ENCODE peak calls at places on chromosomes 4 and X, in four cellular contexts. I is mammary epithelial cell, G is HCT116, J is fibroblast of lung. M is an unnamed sample. For H3K27me3 and H3K4me1, the result is how much of the 10 kb centered on the place peaks cover.

GRCh38 chr4:178599521-178599920 is 1157.3 kb upstream of the AGA start:
- DNase-seq in I (no peak), G (no peak), J (peak), M (no peak)

GRCh38 chr4:68751138-68751537 is 64.7 kb upstream of the UGT2B10 start:
- DNase-seq in I (no peak), G (no peak), J (no peak), M (no peak)

GRCh38 chr4:61385302-61385701 is 185.2 kb downstream of the ADGRL3 start:
- DNase-seq in I (peak), G (no peak), J (no peak), M (no peak)

GRCh38 chrX:71214604-71215334 is 8.3 kb upstream of the GJB1 start:
- DNase-seq in I (no peak), G (no peak), J (no peak), M (no peak)

GRCh38 chrX:154015581-154016264 is 4.0 kb downstream of the IRAK1 start:
- DNase-seq in I (no peak), G (no peak), J (no peak), M (no peak)

GRCh38 chr4:40196260-40196659 is 571 bp upstream of the RHOH start:
- DNase-seq in I (no peak), G (no peak), J (no peak), M (no peak)

GRCh38 chr4:17450431-17450830 is 61.5 kb downstream of the QDPR start:
- DNase-seq in I (no peak), G (no peak), J (no peak), M (no peak)

GRCh38 chrX:70672326-70672725 is 227.7 kb downstream of the DLG3 start:
- DNase-seq in I (no peak), G (no peak), J (no peak), M (no peak)

GRCh38 chrX:37454537-37455285 is 105.5 kb downstream of the PRRG1 start:
- DNase-seq in I (peak), G (peak), J (no peak), M (no peak)

GRCh38 chr4:78781925-78782324 is 5.8 kb downstream of the BMP2K start:
- DNase-seq in I (no peak), G (no peak), J (no peak), M (no peak)

GRCh38 chr4:34953145-34953799 is 1291.0 kb downstream of the ARAP2 start:
- DNase-seq in I (no peak), G (peak), J (no peak), M (no peak)

GRCh38 chr4:80036949-80037348 is 36.1 kb downstream of the ANTXR2 start:
- DNase-seq in I (no peak), G (no peak), J (peak), M (peak)

GRCh38 chr4:150173854-150174398 is 95.7 kb downstream of the DCLK2 start:
- DNase-seq in I (no peak), G (no peak), J (no peak), M (no peak)

GRCh38 chr4:100688368-100688767 is 170.5 kb upstream of the EMCN start:
- DNase-seq in I (no peak), G (no peak), J (no peak), M (peak)

GRCh38 chr4:48012819-48013218 is 3.7 kb downstream of the CNGA1 start:
- DNase-seq in I (no peak), G (no peak), J (no peak), M (no peak)

GRCh38 chr4:172785623-172786022 is 383.0 kb upstream of the GALNT7 start:
- DNase-seq in I (no peak), G (no peak), J (no peak), M (peak)

GRCh38 chr4:125703443-125703842 is 388.7 kb downstream of the FAT4 start:
- DNase-seq in I (peak), G (no peak), J (peak), M (peak)

GRCh38 chr4:71784569-71785197 is 804 bp upstream of the GC start:
- DNase-seq in I (no peak), G (no peak), J (no peak), M (no peak)

GRCh38 chr4:23305026-23305425 is 584.8 kb downstream of the PPARGC1A start:
- DNase-seq in I (no peak), G (no peak), J (peak), M (no peak)

GRCh38 chrX:39519213-39519544 is 578.6 kb downstream of the BCOR start:
- DNase-seq in I (no peak), G (no peak), J (peak), M (peak)

GRCh38 chr4:41366911-41367517 is 110.3 kb downstream of the UCHL1 start:
- DNase-seq in I (peak), G (no peak), J (no peak), M (no peak)

GRCh38 chrX:22748093-22748999 is 251.4 kb upstream of the DDX53 start:
- DNase-seq in I (peak), G (peak), J (peak), M (peak)

GRCh38 chrX:110755611-110756010 is 40.0 kb downstream of the CHRDL1 start:
- DNase-seq in I (no peak), G (no peak), J (no peak), M (no peak)

GRCh38 chrX:13581554-13581953 is 12.2 kb downstream of the EGFL6 start:
- DNase-seq in I (no peak), G (no peak), J (peak), M (peak)

GRCh38 chrX:48597353-48598264 is at the start of gene WDR13:
- DNase-seq in I (peak), G (peak), J (peak), M (peak)
- H3K9ac ChIP-seq in I (peak), G (peak), J (peak), M (peak)

DNA sequence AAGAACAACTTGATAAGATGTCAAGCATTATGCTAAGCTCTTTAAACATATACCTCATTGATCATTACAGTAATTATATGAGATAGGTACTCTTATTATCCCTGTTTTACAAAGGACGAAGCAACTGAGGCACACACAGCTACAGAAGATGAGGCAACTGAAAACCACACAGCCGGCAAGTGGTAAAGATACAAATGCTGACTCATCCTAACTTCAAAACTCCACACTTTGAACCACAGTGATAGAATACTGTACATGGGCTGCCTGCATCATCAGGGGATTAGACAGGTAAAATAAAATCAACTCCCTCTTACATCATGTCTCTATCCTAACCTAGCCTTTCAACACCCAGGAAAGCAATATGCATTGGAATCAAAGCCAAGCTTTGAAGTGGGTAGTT is 47.8 kb downstream of the LHFPL1 start:
- DNase-seq in I (no peak), G (no peak), J (no peak), M (no peak)
- H3K27me3 ChIP-seq in I (under half), G (under half), J (under half), M (under half)

GRCh38 chrX:1676866-1677265 is 62.0 kb downstream of the ASMT start:
- DNase-seq in I (no peak), G (no peak), J (no peak), M (no peak)

GRCh38 chrX:1667566-1667965 is 52.7 kb downstream of the ASMT start:
- DNase-seq in I (no peak), G (no peak), J (no peak), M (no peak)

GRCh38 chrX:1679238-1679637 is 64.4 kb downstream of the ASMT start:
- DNase-seq in I (peak), G (no peak), J (no peak), M (no peak)

DNA sequence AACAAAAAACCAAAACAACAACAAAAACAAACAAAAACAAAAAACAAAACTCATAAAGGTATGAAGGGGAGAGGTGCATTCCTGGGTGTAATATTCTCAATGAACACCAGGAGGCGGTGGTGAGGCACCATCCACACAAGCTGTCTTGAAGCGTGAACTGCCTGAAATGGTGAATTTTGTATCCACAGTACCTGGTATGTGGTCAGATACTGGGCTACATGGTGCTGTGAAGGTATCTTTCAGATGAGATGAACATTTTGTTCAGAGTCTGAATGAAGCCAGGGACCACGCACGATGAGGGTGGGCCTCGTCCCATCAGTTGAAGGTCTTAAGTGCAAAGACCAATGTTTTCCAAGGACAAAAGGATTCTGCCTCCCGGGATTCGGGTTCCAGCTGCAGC is 58.5 kb downstream of the ASMT start:
- DNase-seq in I (no peak), G (peak), J (no peak), M (peak)
- H3K4me1 ChIP-seq in I (under half), G (under half), J (under half), M (under half)

DNA sequence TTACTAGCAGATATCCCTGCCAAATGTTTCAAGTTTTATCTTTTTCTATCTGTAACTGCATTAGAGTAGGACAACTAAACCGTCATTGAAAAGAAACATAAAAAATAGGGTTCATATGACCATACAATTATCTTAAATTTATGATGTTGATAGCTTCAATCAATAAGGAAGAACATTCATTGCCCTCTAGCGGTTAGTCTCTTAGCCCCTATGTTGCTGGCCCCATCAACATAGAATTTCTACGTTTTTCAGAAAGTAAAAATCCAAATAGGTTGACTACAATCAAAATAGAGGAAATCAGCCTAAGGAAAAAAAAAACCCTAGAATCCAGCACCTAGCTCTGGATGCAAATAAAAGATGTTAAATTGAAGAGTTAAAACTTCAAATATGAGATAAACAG is 225.1 kb upstream of the ITM2A start:
- DNase-seq in I (no peak), G (no peak), J (no peak), M (no peak)
- H3K9ac ChIP-seq in I (no peak), G (no peak), J (no peak), M (no peak)

GRCh38 chr4:3715251-3716033 is 50.7 kb upstream of the ADRA2C start:
- DNase-seq in I (no peak), G (no peak), J (no peak), M (peak)
- H3K27me3 ChIP-seq in I (under half), G (under half), J (under half), M (half or more)

DNA sequence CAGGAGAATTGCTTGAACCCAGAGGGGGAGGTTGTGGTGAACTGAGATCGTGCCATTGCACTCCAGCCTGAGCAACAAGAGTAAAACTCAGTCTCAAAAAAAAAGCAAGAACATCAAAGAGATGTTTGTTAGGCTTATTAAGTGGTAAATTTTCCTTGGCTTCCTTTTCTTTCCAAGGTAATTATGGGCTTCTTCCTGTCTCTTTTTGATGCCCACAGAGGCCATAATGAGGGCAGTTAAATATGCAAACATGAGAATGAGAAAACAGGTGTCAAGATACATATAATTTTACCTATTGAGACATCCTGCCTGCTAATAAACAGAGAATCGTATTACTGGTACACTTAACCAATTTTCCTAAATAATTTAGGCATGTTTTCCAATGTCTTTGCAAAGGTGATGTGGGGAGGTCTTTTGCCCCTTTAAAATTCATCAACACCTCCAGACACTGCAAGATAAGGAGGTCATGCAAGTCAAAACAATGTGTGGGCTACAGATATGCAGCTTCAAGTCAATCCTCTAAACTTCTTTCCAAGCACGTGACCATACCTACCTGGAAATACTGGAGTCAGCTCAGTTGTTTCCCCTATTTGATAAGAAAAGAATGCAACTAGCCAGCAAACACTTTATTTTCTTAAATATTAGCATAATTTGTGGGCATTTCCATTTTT is 2.7 kb downstream of the SLC39A8 start:
- DNase-seq in I (no peak), G (no peak), J (no peak), M (no peak)
- H3K4me1 ChIP-seq in I (under half), G (under half), J (under half), M (under half)